ENCODE peak calls at places on chromosomes 12 and 14, in five cellular contexts. U is MCF 10A, H is NCI-H526, F is ACHN, M is PC-9. D is an unnamed sample.

GRCh38 chr12:7303230-7303629 is 642 bp upstream of the ACSM4 start:
- DNase-seq in H (no peak), F (no peak), M (no peak), U (peak), D (no peak)

GRCh38 chr12:93699271-93700141 is 22.3 kb downstream of the CRADD start:
- DNase-seq in F (no peak), M (no peak), U (no peak), H (peak), D (no peak)

GRCh38 chr12:124026755-124027745 is 54.0 kb downstream of the ZNF664 start:
- DNase-seq in H (no peak), F (no peak), M (no peak), U (peak), D (no peak)

GRCh38 chr12:93748672-93749403 is 71.7 kb downstream of the CRADD start:
- DNase-seq in H (no peak), F (no peak), U (no peak), M (no peak), D (no peak)

GRCh38 chr12:11953523-11953922 is 117.2 kb upstream of the BCL2L14 start:
- DNase-seq in U (no peak), F (no peak), M (no peak), H (no peak), D (no peak)

GRCh38 chr14:58572092-58572853 is 65.5 kb upstream of the DACT1 start:
- DNase-seq in F (peak), H (no peak), U (no peak), M (no peak), D (no peak)

GRCh38 chr14:100406505-100407131 is 83.5 kb downstream of the SLC25A47 start:
- DNase-seq in H (no peak), F (no peak), M (no peak), U (peak), D (no peak)

GRCh38 chr12:42187799-42188198 is 43.1 kb upstream of the GXYLT1 start:
- DNase-seq in M (no peak), H (no peak), U (no peak), F (no peak), D (no peak)

GRCh38 chr12:88519802-88520435 is 60.4 kb downstream of the KITLG start:
- DNase-seq in U (no peak), F (no peak), M (no peak), H (no peak), D (no peak)

GRCh38 chr14:77615231-77616132 is 955 bp downstream of the SPTLC2 start:
- DNase-seq in F (peak), H (no peak), U (no peak), M (peak), D (peak)

GRCh38 chr12:7937867-7938506 is 2.0 kb upstream of the SLC2A3 start:
- DNase-seq in M (no peak), H (peak), U (no peak), F (peak), D (no peak)

GRCh38 chr12:133038310-133038709 is 1.0 kb downstream of the ZNF84 start:
- DNase-seq in H (no peak), F (no peak), U (no peak), M (no peak), D (no peak)

GRCh38 chr14:76312821-76313220 is 63.1 kb upstream of the ESRRB start:
- DNase-seq in M (no peak), F (no peak), H (no peak), U (no peak), D (no peak)

GRCh38 chr14:23055621-23056256 is 1.6 kb downstream of the CDH24 start:
- DNase-seq in U (peak), M (no peak), H (no peak), F (no peak), D (no peak)

GRCh38 chr12:132827763-132828703 is 636 bp downstream of the GOLGA3 start:
- DNase-seq in F (peak), U (peak), H (no peak), M (peak), D (no peak)

GRCh38 chr12:56661560-56661959 is 15.8 kb upstream of the ATP5F1B start:
- DNase-seq in M (peak), H (no peak), U (no peak), F (peak), D (no peak)

GRCh38 chr12:95574799-95575452 is 23.6 kb upstream of the USP44 start:
- DNase-seq in U (peak), H (peak), M (peak), F (peak), D (no peak)

D was measured in AML-193.